ENCODE peak calls at places on chromosomes 4 and X, in eight cellular contexts. M is C1 segment of cervical spinal cord, X is tibial nerve, H is KBM-7, W is HL-60, Q is H4, B is H7, Y is NCI-H2081. R is an unnamed sample.

GRCh38 chr4:186643501-186644315 is 79.9 kb downstream of the FAT1 start:
- DNase-seq in M (no peak), X (no peak), H (no peak), W (no peak), Q (peak), B (no peak), Y (no peak), R (peak)

GRCh38 chr4:123896446-123897071 is 500.0 kb downstream of the SPRY1 start:
- DNase-seq in M (no peak), X (no peak), H (no peak), W (no peak), Q (no peak), B (no peak), Y (no peak), R (no peak)

GRCh38 chr4:42570221-42570620 is 86.7 kb downstream of the ATP8A1 start:
- DNase-seq in M (peak), X (no peak), H (no peak), W (no peak), Q (no peak), B (no peak), Y (peak), R (no peak)

GRCh38 chrX:48971325-48972213 is at the start of gene KCND1:
- DNase-seq in M (peak), X (peak), H (no peak), W (no peak), Q (no peak), B (peak), Y (no peak), R (peak)

GRCh38 chr4:6608758-6609414 is 31.6 kb upstream of the MRFAP1 start:
- DNase-seq in M (no peak), X (no peak), H (no peak), W (no peak), Q (no peak), B (peak), Y (no peak), R (no peak)

GRCh38 chr4:140078366-140078765 is 75.6 kb downstream of the MAML3 start:
- DNase-seq in M (no peak), X (peak), H (no peak), W (no peak), Q (peak), B (peak), Y (no peak), R (no peak)

GRCh38 chrX:139025822-139026221 is 314.3 kb upstream of the FGF13 start:
- DNase-seq in M (no peak), X (no peak), H (no peak), W (no peak), Q (no peak), B (no peak), Y (no peak), R (no peak)

GRCh38 chr4:26356067-26356466 is 35.3 kb downstream of the RBPJ start:
- DNase-seq in M (no peak), X (no peak), H (no peak), W (peak), Q (no peak), B (no peak), Y (no peak), R (no peak)

GRCh38 chr4:39205000-39205399 is 22.7 kb downstream of the WDR19 start:
- DNase-seq in M (no peak), X (no peak), H (no peak), W (no peak), Q (no peak), B (no peak), Y (no peak), R (no peak)

GRCh38 chr4:163540977-163541376 is 46.5 kb downstream of the TMA16 start:
- DNase-seq in M (no peak), X (no peak), H (no peak), W (no peak), Q (peak), B (no peak), Y (no peak), R (peak)

GRCh38 chr4:173192375-173193162 is 24.0 kb downstream of the GALNT7 start:
- DNase-seq in M (no peak), X (no peak), H (no peak), W (no peak), Q (no peak), B (no peak), Y (no peak), R (peak)

GRCh38 chr4:59881632-59882031 is 1318.5 kb upstream of the ADGRL3 start:
- DNase-seq in M (no peak), X (no peak), H (no peak), W (no peak), Q (no peak), B (no peak), Y (no peak), R (no peak)

GRCh38 chr4:151928112-151928511 is 167.3 kb upstream of the GATB start:
- DNase-seq in M (no peak), X (no peak), H (no peak), W (no peak), Q (no peak), B (no peak), Y (no peak), R (no peak)

GRCh38 chrX:122475306-122475705 is 708.8 kb upstream of the GRIA3 start:
- DNase-seq in M (no peak), X (no peak), H (no peak), W (no peak), Q (no peak), B (no peak), Y (no peak), R (no peak)

GRCh38 chr4:41297832-41298231 is 41.1 kb downstream of the UCHL1 start:
- DNase-seq in M (no peak), X (no peak), H (no peak), W (no peak), Q (no peak), B (no peak), Y (no peak), R (no peak)

GRCh38 chr4:91448668-91449330 is 855.0 kb upstream of the GRID2 start:
- DNase-seq in M (no peak), X (no peak), H (no peak), W (no peak), Q (peak), B (no peak), Y (no peak), R (peak)

GRCh38 chr4:38691251-38692008 is 27.4 kb downstream of the KLF3 start:
- DNase-seq in M (no peak), X (no peak), H (no peak), W (no peak), Q (no peak), B (no peak), Y (no peak), R (no peak)

R was measured in ACHN.